ENCODE peak calls at places on chromosomes 1 and 21, in four cellular contexts. I is EL, G is IMR-90, F is hypothalamus. J is an unnamed sample.

GRCh38 chr1:54558434-54559030 is 10.5 kb downstream of the ACOT11 start:
- DNase-seq in I (no peak), F (no peak), G (no peak), J (no peak)

GRCh38 chr1:231274119-231274825 is 33.3 kb downstream of the GNPAT start:
- DNase-seq in I (no peak), G (no peak), F (no peak), J (no peak)

GRCh38 chr1:3443759-3444697 is 10.4 kb upstream of the ARHGEF16 start:
- DNase-seq in G (peak), I (no peak), F (no peak), J (no peak)

GRCh38 chr1:206738370-206739366 is 31.9 kb upstream of the IL19 start:
- DNase-seq in F (no peak), G (peak), I (peak), J (no peak)

GRCh38 chr1:12464627-12465056 is 153.4 kb downstream of the DHRS3 start:
- DNase-seq in I (peak), G (peak), F (no peak), J (no peak)

GRCh38 chr1:93613895-93614294 is 67.7 kb downstream of the BCAR3 start:
- DNase-seq in I (no peak), G (peak), F (no peak), J (peak)

GRCh38 chr1:239909894-239910293 is 181.8 kb upstream of the FMN2 start:
- DNase-seq in F (no peak), I (peak), G (peak), J (no peak)

GRCh38 chr1:47175227-47175934 is 14.5 kb downstream of the PDZK1IP1 start:
- DNase-seq in F (peak), G (peak), I (peak), J (peak)

GRCh38 chr1:228315945-228316588 is 90.6 kb downstream of the TRIM11 start:
- DNase-seq in G (no peak), F (no peak), I (no peak), J (no peak)

GRCh38 chr1:157968951-157969350 is 24.5 kb upstream of the KIRREL1 start:
- DNase-seq in F (no peak), I (peak), G (peak), J (no peak)

GRCh38 chr1:197336571-197336970 is 68.5 kb downstream of the CRB1 start:
- DNase-seq in F (no peak), G (no peak), I (no peak), J (no peak)

GRCh38 chr1:208179850-208180416 is 64.3 kb downstream of the PLXNA2 start:
- DNase-seq in I (no peak), F (no peak), G (no peak), J (no peak)

GRCh38 chr1:43460988-43461693 is 7.4 kb upstream of the HYI start:
- DNase-seq in F (no peak), G (peak), I (no peak), J (no peak)

GRCh38 chr1:93552751-93553455 is 105.0 kb downstream of the FNBP1L start:
- DNase-seq in I (peak), F (no peak), G (peak), J (peak)

GRCh38 chr1:45007311-45007710 is 3.8 kb downstream of the HECTD3 start:
- DNase-seq in F (no peak), I (no peak), G (no peak), J (no peak)

GRCh38 chr1:184052194-184052559 is 647 bp downstream of the TSEN15 start:
- DNase-seq in I (no peak), G (no peak), F (no peak), J (no peak)

GRCh38 chr1:114712987-114713386 is 3.6 kb downstream of the NRAS start:
- DNase-seq in F (no peak), I (no peak), G (no peak), J (no peak)

GRCh38 chr1:232923739-232924386 is 26.5 kb upstream of the NTPCR start:
- DNase-seq in F (no peak), I (peak), G (peak), J (no peak)

GRCh38 chr1:59971464-59971911 is 44.9 kb upstream of the CYP2J2 start:
- DNase-seq in G (peak), I (peak), F (peak), J (peak)

GRCh38 chr1:203281851-203282661 is 23.3 kb upstream of the BTG2 start:
- DNase-seq in I (no peak), G (no peak), F (no peak), J (no peak)

GRCh38 chr1:68801440-68801839 is 304.6 kb upstream of the DEPDC1 start:
- DNase-seq in G (no peak), F (no peak), I (no peak), J (no peak)

GRCh38 chr21:28066051-28066450 is 926.6 kb downstream of the LTN1 start:
- DNase-seq in I (peak), F (no peak), G (peak), J (no peak)

GRCh38 chr21:44294391-44295162 is 5.3 kb upstream of the PFKL start:
- DNase-seq in F (no peak), G (peak), I (peak), J (peak)